ENCODE peak calls at places on chromosomes 2 and 18, in five cellular contexts. D is aorta, Q is ureter, W is HEK293T, O is AG04450. N is an unnamed sample.

GRCh38 chr18:79516441-79516931 is 120.8 kb downstream of the NFATC1 start:
- DNase-seq in D (no peak), Q (peak), W (no peak), O (no peak), N (no peak)

GRCh38 chr2:226040344-226040743 is 640.8 kb downstream of the NYAP2 start:
- DNase-seq in D (no peak), Q (no peak), W (no peak), O (no peak), N (no peak)

GRCh38 chr2:100352511-100352910 is 30.2 kb upstream of the LONRF2 start:
- DNase-seq in D (no peak), Q (no peak), W (no peak), O (no peak), N (no peak)

GRCh38 chr18:76823574-76823973 is 1.2 kb downstream of the ZNF236 start:
- DNase-seq in D (peak), Q (peak), W (no peak), O (no peak), N (no peak)

GRCh38 chr2:62424899-62425298 is 81.1 kb downstream of the TMEM17 start:
- DNase-seq in D (no peak), Q (peak), W (no peak), O (no peak), N (no peak)

GRCh38 chr18:31626409-31626808 is 34.7 kb downstream of the TTR start:
- DNase-seq in D (no peak), Q (no peak), W (no peak), O (no peak), N (peak)

GRCh38 chr18:54192415-54192814 is 32.1 kb downstream of the MBD2 start:
- DNase-seq in D (no peak), Q (no peak), W (no peak), O (no peak), N (no peak)

GRCh38 chr2:69138247-69138754 is 125.3 kb downstream of the ANTXR1 start:
- DNase-seq in D (no peak), Q (no peak), W (no peak), O (peak), N (no peak)

GRCh38 chr2:65349863-65350262 is 82.5 kb downstream of the SPRED2 start:
- DNase-seq in D (peak), Q (peak), W (peak), O (peak), N (peak)

GRCh38 chr2:181178823-181179412 is 198.5 kb downstream of the UBE2E3 start:
- DNase-seq in D (no peak), Q (no peak), W (peak), O (no peak), N (no peak)